ENCODE peak calls at places on chromosomes 3 and 15, in four cellular contexts. K is heart left ventricle, B is right lobe of liver, X is transverse colon. I is an unnamed sample.
A peak's percentile ranks its signal among the peaks of the same experiment; 100 is the strongest.

GRCh38 chr3:168467085-168467714 is 371.5 kb upstream of the GOLIM4 start:
- DNase-seq in B (no peak), X (no peak), K (no peak), I (no peak)

GRCh38 chr3:48271763-48272498 is 31.0 kb downstream of the ZNF589 start:
- DNase-seq in K (no peak), X (no peak), B (no peak), I (no peak)

GRCh38 chr15:71547066-71547465 is 263.3 kb upstream of the NR2E3 start:
- DNase-seq in K (peak; percentile 70), X (no peak), B (no peak), I (peak; percentile 75)

GRCh38 chr3:56839784-56840724 is 38.3 kb upstream of the ARHGEF3 start:
- DNase-seq in X (no peak), K (no peak), B (no peak), I (no peak)

GRCh38 chr3:15536856-15537255 is 15.3 kb upstream of the COLQ start:
- DNase-seq in B (no peak), X (no peak), K (no peak), I (no peak)

GRCh38 chr15:52422001-52422400 is 106.7 kb downstream of the MYO5A start:
- DNase-seq in K (no peak), B (no peak), X (no peak), I (no peak)

GRCh38 chr3:197953325-197953724 is 3.3 kb downstream of the RPL35A start:
- DNase-seq in K (no peak), B (no peak), X (no peak), I (no peak)

GRCh38 chr15:70442616-70443321 is 320.6 kb downstream of the UACA start:
- DNase-seq in B (no peak), K (no peak), X (no peak), I (no peak)

GRCh38 chr3:9598783-9599387 is 45.3 kb upstream of the LHFPL4 start:
- DNase-seq in K (no peak), B (no peak), X (no peak), I (no peak)

GRCh38 chr3:108552267-108553159 is 36.7 kb downstream of the CIP2A start:
- DNase-seq in X (no peak), B (no peak), K (no peak), I (peak; percentile 29)

GRCh38 chr3:162034368-162034767 is 537.8 kb downstream of the OTOL1 start:
- DNase-seq in B (no peak), K (no peak), X (no peak), I (no peak)

GRCh38 chr3:149330609-149331008 is 2.8 kb downstream of the TM4SF18 start:
- DNase-seq in B (no peak), K (no peak), X (no peak), I (no peak)

GRCh38 chr3:188830955-188831354 is 340.8 kb upstream of the TPRG1 start:
- DNase-seq in X (no peak), K (no peak), B (no peak), I (no peak)

GRCh38 chr3:170811928-170812591 is 57.9 kb downstream of the RPL22L1 start:
- DNase-seq in B (no peak), K (peak; percentile 38), X (peak; percentile 76), I (peak; percentile 62)

GRCh38 chr15:35885870-35886269 is 339.9 kb upstream of the DPH6 start:
- DNase-seq in B (no peak), X (no peak), K (no peak), I (no peak)

GRCh38 chr3:9067352-9067975 is 104.2 kb upstream of the RAD18 start:
- DNase-seq in K (peak; percentile 43), B (no peak), X (peak; percentile 41), I (peak; percentile 11)

GRCh38 chr3:149808209-149808829 is 4.7 kb upstream of the RNF13 start:
- DNase-seq in B (peak; percentile 61), X (peak; percentile 67), K (peak; percentile 70), I (peak; percentile 63)

GRCh38 chr15:84947947-84948830 is 33.5 kb upstream of the PDE8A start:
- DNase-seq in X (no peak), B (no peak), K (peak; percentile 52), I (no peak)

GRCh38 chr3:13105851-13106250 is 32.6 kb upstream of the IQSEC1 start:
- DNase-seq in B (no peak), K (peak; percentile 9), X (no peak), I (no peak)

GRCh38 chr3:189936210-189936609 is 184.5 kb downstream of the P3H2 start:
- DNase-seq in X (no peak), K (no peak), B (no peak), I (no peak)

GRCh38 chr3:189941125-189941524 is 179.6 kb downstream of the P3H2 start:
- DNase-seq in X (no peak), B (no peak), K (no peak), I (no peak)

GRCh38 chr3:189941679-189942078 is 179.0 kb downstream of the P3H2 start:
- DNase-seq in X (no peak), K (no peak), B (no peak), I (no peak)

GRCh38 chr3:189942948-189943347 is 177.7 kb downstream of the P3H2 start:
- DNase-seq in X (no peak), B (no peak), K (no peak), I (no peak)

GRCh38 chr3:189937302-189938255 is 183.1 kb downstream of the P3H2 start:
- DNase-seq in B (no peak), X (no peak), K (no peak), I (no peak)
- TF ChIP-seq CTCF in B (no peak), X (no peak), K (no peak), I (no peak)

GRCh38 chr3:46979958-46980497 is 562 bp downstream of the NBEAL2 start:
- DNase-seq in K (peak; percentile 52), X (peak; percentile 39), B (peak; percentile 68), I (no peak)

GRCh38 chr3:46978381-46978780 is 1.1 kb upstream of the NBEAL2 start:
- DNase-seq in B (peak; percentile 56), K (peak; percentile 33), X (no peak), I (no peak)

GRCh38 chr3:46977811-46978195 is 1.3 kb upstream of the CCDC12 start:
- DNase-seq in X (no peak), K (peak; percentile 13), B (peak; percentile 36), I (no peak)

GRCh38 chr3:46976326-46977190 is at the start of gene CCDC12:
- DNase-seq in B (peak; percentile 97), X (peak; percentile 96), K (peak; percentile 96), I (peak; percentile 98)

DNA sequence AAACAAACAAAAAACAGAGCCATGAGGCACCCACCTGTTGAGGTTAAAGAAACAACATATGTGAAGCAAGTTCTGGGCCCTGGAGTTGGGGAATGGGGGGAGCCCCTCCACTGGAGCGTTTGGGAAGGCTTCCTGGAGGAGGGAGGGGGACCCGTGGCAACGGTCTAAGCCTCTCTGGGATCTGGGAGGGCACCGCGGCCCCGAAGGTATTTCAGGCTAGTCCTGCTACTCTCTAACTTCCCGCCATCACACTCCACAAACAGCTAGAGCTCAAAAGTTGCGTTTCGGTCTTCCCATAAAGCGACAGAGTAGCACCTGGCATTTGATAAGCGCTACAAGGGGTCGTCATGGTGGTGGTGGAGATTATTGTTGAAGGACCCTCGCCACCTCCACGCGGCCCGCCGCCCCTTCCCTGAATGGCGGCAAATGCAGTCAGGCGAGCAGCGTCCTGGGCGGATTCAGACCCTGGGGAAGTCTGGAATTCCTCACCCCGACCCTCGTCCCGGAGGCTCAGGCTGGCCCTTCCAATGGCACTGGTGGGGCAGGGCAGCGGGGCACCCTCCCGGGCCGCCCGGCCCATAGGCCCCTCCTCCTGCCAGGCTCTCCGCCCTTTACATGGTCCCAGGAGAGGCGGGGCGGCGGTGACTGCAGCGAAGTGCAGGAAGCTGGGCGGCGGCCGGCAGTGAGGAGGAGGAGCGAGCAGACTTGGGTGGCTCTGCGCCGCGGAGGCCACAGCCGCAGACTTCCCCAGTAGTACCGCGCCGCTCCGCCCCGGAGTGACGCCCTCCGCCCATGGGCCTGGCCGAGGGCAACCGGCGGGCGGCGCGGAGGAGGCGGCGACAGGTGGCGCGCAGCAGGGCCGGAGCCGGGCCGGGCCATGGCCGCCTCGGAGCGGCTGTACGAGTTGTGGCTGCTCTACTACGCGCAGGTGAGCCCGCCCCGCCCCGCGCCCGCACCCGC is at the start of gene NBEAL2:
- DNase-seq in X (peak; percentile 99), K (peak; percentile 98), B (peak; percentile 99), I (peak; percentile 96)
- TF ChIP-seq POLR2A in X (peak; percentile 90), K (no peak), B (peak; percentile 92), I (peak; percentile 98)

GRCh38 chr3:122952509-122952908 is 75.1 kb downstream of the SEMA5B start:
- DNase-seq in K (no peak), B (no peak), X (no peak), I (no peak)
- TF ChIP-seq CTCF in K (peak; percentile 23), B (no peak), X (no peak), I (no peak)

GRCh38 chr15:65287515-65287845 is 797 bp upstream of the PARP16 start:
- DNase-seq in K (no peak), X (no peak), B (no peak), I (no peak)

GRCh38 chr15:65285291-65286068 is 1.2 kb downstream of the PARP16 start:
- DNase-seq in X (no peak), K (no peak), B (no peak), I (no peak)

GRCh38 chr15:65289261-65289854 is 2.7 kb upstream of the PARP16 start:
- DNase-seq in K (no peak), X (no peak), B (no peak), I (no peak)

GRCh38 chr15:65286704-65287514 is at the start of gene PARP16:
- DNase-seq in K (peak; percentile 94), X (peak; percentile 95), B (peak; percentile 97), I (peak; percentile 92)

GRCh38 chr15:65286069-65286703 is 497 bp downstream of the PARP16 start:
- DNase-seq in K (peak; percentile 62), X (peak; percentile 62), B (peak; percentile 89), I (peak; percentile 24)
- TF ChIP-seq POLR2A in K (no peak), X (peak; percentile 68), B (no peak), I (no peak)

GRCh38 chr15:74845208-74845568 is 2.2 kb upstream of the ULK3 start:
- DNase-seq in X (no peak), K (no peak), B (no peak), I (no peak)
- TF ChIP-seq CTCF in X (no peak), K (no peak), B (no peak), I (no peak)

DNA sequence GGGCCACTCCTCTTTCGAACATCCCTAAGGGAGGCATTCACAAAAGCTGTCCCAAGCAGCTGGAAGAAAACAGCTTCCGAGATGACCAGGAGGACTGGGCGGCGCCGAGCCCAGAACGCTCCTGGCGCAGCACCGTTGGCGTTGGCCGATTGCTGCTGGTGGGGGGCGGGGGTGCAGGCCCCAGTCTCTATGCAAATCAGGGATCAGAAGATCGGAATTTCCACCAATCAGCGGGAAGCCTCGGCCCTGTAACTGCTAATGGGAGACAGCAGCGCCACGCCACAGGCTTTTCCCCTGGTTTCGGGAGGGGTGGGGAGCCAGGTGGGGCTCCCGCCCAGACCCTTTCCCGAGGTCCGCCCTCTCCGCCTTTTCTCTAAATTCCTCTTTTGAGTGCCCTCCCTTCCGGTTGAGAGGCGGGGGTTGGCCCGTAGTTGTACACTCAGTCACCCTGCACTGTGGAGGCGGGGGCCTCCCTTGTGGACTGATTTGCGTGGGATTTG is 27.0 kb downstream of the HMCES start:
- DNase-seq in X (peak; percentile 76), B (no peak), K (peak; percentile 86), I (peak; percentile 94)
- TF ChIP-seq POLR2A in X (no peak), B (no peak), K (no peak), I (peak; percentile 81)

I was measured in prostate gland.